ENCODE peak calls at places on chromosomes 7 and 10, in six cellular contexts. P, R, D, E, Q and J are unnamed samples.
A peak's percentile ranks its signal among the peaks of the same experiment; 100 is the strongest.

GRCh38 chr7:48089415-48089975 is 430 bp downstream of the UPP1 start:
- DNase-seq in D (peak; percentile 70), E (no peak), Q (no peak), P (no peak), R (peak; percentile 91), J (no peak)

GRCh38 chr10:50409965-50410811 is 158.9 kb upstream of the ASAH2 start:
- DNase-seq in R (no peak), Q (no peak), D (no peak), E (no peak), P (no peak), J (no peak)

GRCh38 chr10:11345224-11346054 is 266.0 kb downstream of the USP6NL start:
- DNase-seq in Q (no peak), R (peak; percentile 77), P (no peak), D (peak; percentile 72), E (no peak), J (no peak)

GRCh38 chr10:11512596-11512995 is 98.9 kb downstream of the USP6NL start:
- DNase-seq in R (no peak), D (no peak), Q (no peak), E (no peak), P (no peak), J (no peak)

GRCh38 chr10:21402606-21403083 is 122.8 kb downstream of the SKIDA1 start:
- DNase-seq in D (no peak), P (no peak), E (no peak), Q (no peak), R (no peak), J (no peak)

GRCh38 chr10:37752309-37752875 is 105.0 kb downstream of the ZNF248 start:
- DNase-seq in E (no peak), R (no peak), P (no peak), D (no peak), Q (no peak), J (no peak)

GRCh38 chr10:131183546-131184045 is 127.9 kb downstream of the TCERG1L start:
- DNase-seq in E (no peak), R (peak; percentile 7), D (no peak), Q (no peak), P (no peak), J (no peak)

GRCh38 chr10:103534621-103535498 is 41.4 kb downstream of the NEURL1 start:
- DNase-seq in Q (no peak), P (no peak), D (no peak), E (no peak), R (peak; percentile 13), J (no peak)

GRCh38 chr7:40133561-40134427 is 628 bp downstream of the MPLKIP start:
- DNase-seq in P (no peak), R (no peak), D (no peak), Q (no peak), E (no peak), J (no peak)

GRCh38 chr10:108911814-108912541 is 1011.3 kb downstream of the XPNPEP1 start:
- DNase-seq in P (no peak), E (no peak), D (peak; percentile 62), R (peak; percentile 95), Q (peak; percentile 53), J (peak; percentile 76)

GRCh38 chr10:110010076-110011069 is 2.6 kb downstream of the ADD3 start:
- DNase-seq in Q (no peak), R (no peak), P (peak; percentile 86), D (peak; percentile 38), E (no peak), J (no peak)

GRCh38 chr7:51645298-51645697 is 328.7 kb upstream of the COBL start:
- DNase-seq in P (no peak), R (no peak), D (no peak), Q (no peak), E (no peak), J (no peak)

GRCh38 chr7:148472406-148472805 is 118.2 kb upstream of the C7orf33 start:
- DNase-seq in D (no peak), E (no peak), Q (no peak), P (no peak), R (no peak), J (no peak)

GRCh38 chr10:77592946-77593636 is 44.5 kb downstream of the KCNMA1 start:
- DNase-seq in E (peak; percentile 72), P (no peak), Q (no peak), R (no peak), D (no peak), J (no peak)

GRCh38 chr7:20223356-20223755 is 6.2 kb upstream of the MACC1 start:
- DNase-seq in Q (no peak), R (no peak), E (no peak), D (no peak), P (no peak), J (no peak)

GRCh38 chr10:7491949-7492659 is 81.3 kb upstream of the SFMBT2 start:
- DNase-seq in P (no peak), Q (no peak), E (no peak), R (no peak), D (no peak), J (no peak)

GRCh38 chr10:15158972-15159371 is 9.5 kb downstream of the NMT2 start:
- DNase-seq in P (no peak), D (no peak), R (no peak), E (no peak), Q (no peak), J (no peak)

GRCh38 chr7:50418086-50418515 is 32.0 kb downstream of the FIGNL1 start:
- DNase-seq in P (peak; percentile 62), D (peak; percentile 77), R (peak; percentile 90), E (peak; percentile 70), Q (peak; percentile 55), J (peak; percentile 78)

GRCh38 chr10:80771902-80772555 is 234.3 kb downstream of the SH2D4B start:
- DNase-seq in D (no peak), R (no peak), P (no peak), Q (no peak), E (no peak), J (no peak)

GRCh38 chr7:140262242-140262903 is 85.6 kb upstream of the KDM7A start:
- DNase-seq in E (no peak), D (no peak), Q (no peak), R (no peak), P (no peak), J (no peak)

GRCh38 chr10:68105820-68106219 is 3.5 kb upstream of the MYPN start:
- DNase-seq in P (no peak), R (no peak), D (no peak), E (no peak), Q (no peak), J (peak; percentile 18)

GRCh38 chr7:3673524-3673923 is 372.5 kb downstream of the SDK1 start:
- DNase-seq in P (peak; percentile 30), D (peak; percentile 55), R (peak; percentile 66), E (no peak), Q (peak; percentile 30), J (peak; percentile 40)

DNA sequence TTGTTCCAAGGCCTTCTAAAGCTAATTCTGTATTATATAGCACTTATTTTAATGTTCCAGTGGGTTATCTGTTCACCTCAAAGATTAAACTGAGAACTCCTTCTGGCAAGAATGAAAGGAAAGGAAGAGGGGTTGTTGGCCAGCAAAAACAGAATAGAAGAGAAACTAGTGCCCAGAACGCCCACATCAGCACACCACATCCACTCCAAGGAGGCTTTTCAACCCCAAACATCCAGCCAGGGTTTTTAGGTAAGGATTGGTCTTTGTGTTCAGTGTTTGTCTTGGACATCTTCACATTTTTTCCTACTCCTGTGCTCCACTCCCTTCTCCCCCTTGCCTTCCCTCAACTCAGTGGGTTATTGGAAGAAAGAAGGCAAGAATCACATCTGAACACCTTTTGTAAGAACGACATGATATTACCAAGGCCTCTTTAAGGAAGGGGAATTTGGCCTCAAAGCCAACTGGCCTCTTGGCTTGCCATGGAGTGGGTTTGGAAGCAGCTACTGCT is 55.8 kb downstream of the BICC1 start:
- DNase-seq in R (no peak), D (no peak), E (no peak), Q (no peak), P (no peak), J (no peak)
- H3K4me1 ChIP-seq in R (no peaks in the 10 kb centered on the region), D (no peaks in the 10 kb centered on the region), E (no peaks in the 10 kb centered on the region), Q (no peaks in the 10 kb centered on the region), P (no peaks in the 10 kb centered on the region), J (peaks cover under 1% of the 10 kb centered on the region)

DNA sequence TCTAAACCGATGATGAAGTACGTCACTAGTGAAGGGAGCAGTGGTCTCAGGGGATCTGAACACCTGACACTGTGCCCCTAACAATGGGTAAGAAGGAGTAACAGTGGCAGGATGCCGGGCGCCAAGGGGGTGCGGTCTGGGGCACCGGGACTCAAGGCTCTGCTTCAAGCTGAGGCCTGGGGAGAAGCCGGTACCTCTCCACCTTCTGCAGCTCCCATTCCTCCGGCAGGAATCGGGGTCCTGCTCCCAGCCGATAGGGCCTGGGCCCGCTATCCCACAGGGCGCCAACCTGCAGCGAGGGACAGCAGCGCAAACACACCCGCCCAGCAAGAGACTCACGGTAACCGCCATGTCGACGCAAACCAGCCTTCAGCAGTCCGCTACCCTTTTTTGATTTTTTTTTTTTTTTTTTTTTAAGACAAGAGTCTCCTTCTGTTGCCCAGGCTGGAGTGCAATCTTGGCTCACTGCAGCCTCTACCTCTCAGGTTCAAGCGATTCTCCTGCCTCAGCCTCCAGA is 8.8 kb upstream of the CHST12 start:
- DNase-seq in P (no peak), D (no peak), E (no peak), Q (no peak), R (no peak), J (no peak)
- H3K4me1 ChIP-seq in P (no peaks in the 10 kb centered on the region), D (no peaks in the 10 kb centered on the region), E (no peaks in the 10 kb centered on the region), Q (peaks cover 3% of the 10 kb centered on the region), R (no peaks in the 10 kb centered on the region), J (peaks cover 4% of the 10 kb centered on the region)

DNA sequence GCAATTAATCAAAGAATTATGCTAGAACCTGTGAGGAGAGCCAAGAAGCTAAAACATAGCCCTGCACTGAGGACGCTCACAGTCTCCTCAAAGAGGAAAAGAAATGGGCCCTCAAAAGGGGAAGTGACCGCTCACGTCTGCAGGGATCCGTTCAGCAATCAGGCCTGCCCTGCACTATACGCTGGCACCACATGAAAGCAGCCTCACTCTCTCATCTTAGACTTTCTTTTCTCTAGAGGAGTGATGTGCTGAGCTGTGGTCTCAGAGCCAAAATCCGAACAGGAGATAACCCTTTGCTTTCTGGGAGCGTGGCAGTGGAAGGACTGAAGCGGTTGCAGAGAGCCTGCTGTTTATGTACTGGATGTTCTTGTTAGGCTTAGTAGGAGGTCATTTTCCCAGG is 6.3 kb upstream of the IL2RA start:
- DNase-seq in Q (no peak), R (no peak), D (no peak), P (peak; percentile 71), E (no peak), J (no peak)
- H3K4me1 ChIP-seq in Q (no peaks in the 10 kb centered on the region), R (no peaks in the 10 kb centered on the region), D (no peaks in the 10 kb centered on the region), P (peaks cover 92% of the 10 kb centered on the region), E (no peaks in the 10 kb centered on the region), J (no peaks in the 10 kb centered on the region)

GRCh38 chr10:72322280-72323058 is 32.2 kb downstream of the DNAJB12 start:
- DNase-seq in P (no peak), Q (no peak), D (no peak), R (no peak), E (no peak), J (no peak)
- H3K4me1 ChIP-seq in P (peaks cover 76% of the 10 kb centered on the region), Q (peaks cover 39% of the 10 kb centered on the region), D (peaks cover 20% of the 10 kb centered on the region), R (peaks cover 2% of the 10 kb centered on the region), E (no peaks in the 10 kb centered on the region), J (peaks cover 30% of the 10 kb centered on the region)

GRCh38 chr7:112404321-112404720 is 45.9 kb upstream of the IFRD1 start:
- DNase-seq in Q (no peak), E (no peak), D (no peak), P (no peak), R (no peak), J (no peak)
- H3K4me1 ChIP-seq in Q (no peaks in the 10 kb centered on the region), E (no peaks in the 10 kb centered on the region), D (no peaks in the 10 kb centered on the region), P (no peaks in the 10 kb centered on the region), R (no peaks in the 10 kb centered on the region), J (no peaks in the 10 kb centered on the region)